ENCODE peak calls at places on chromosomes 4 and X, in seven cellular contexts. Q is right cardiac atrium; K is right lobe of liver; D is right atrium auricular region; Y is colonic mucosa; U is H1; Z is CD4-positive, alpha-beta memory T cell. H is an unnamed sample.

GRCh38 chr4:172393220-172393619 is 580.0 kb downstream of the GALNTL6 start:
- DNase-seq in Z (no peak), K (no peak), Y (no peak), D (no peak), U (no peak), Q (no peak), H (no peak)

GRCh38 chrX:545488-545887 is 85.1 kb upstream of the SHOX start:
- DNase-seq in K (no peak), Z (no peak), Q (no peak), U (no peak), D (no peak), Y (no peak), H (no peak)

GRCh38 chr4:152045781-152046571 is 285.2 kb upstream of the GATB start:
- DNase-seq in Z (no peak), K (no peak), Q (peak; percentile 72), D (no peak), Y (peak; percentile 68), U (peak; percentile 79), H (peak; percentile 22)

GRCh38 chr4:76943129-76943620 is 6.4 kb upstream of the SEPTIN11 start:
- DNase-seq in U (no peak), Q (no peak), Y (no peak), Z (no peak), K (no peak), D (no peak), H (no peak)

GRCh38 chrX:23511783-23512182 is 155.5 kb upstream of the PRDX4 start:
- DNase-seq in D (no peak), K (no peak), Y (no peak), Z (no peak), U (no peak), Q (no peak), H (no peak)

GRCh38 chr4:47373729-47374128 is 89.8 kb downstream of the COMMD8 start:
- DNase-seq in K (no peak), U (no peak), D (no peak), Z (no peak), Y (no peak), Q (no peak), H (no peak)

GRCh38 chr4:53916431-53916889 is 147.9 kb downstream of the CHIC2 start:
- DNase-seq in Z (no peak), U (no peak), Q (no peak), Y (no peak), D (no peak), K (no peak), H (no peak)

GRCh38 chrX:71095971-71096701 is 485 bp downstream of the FOXO4 start:
- DNase-seq in Y (peak; percentile 69), Z (no peak), U (no peak), D (peak; percentile 62), K (no peak), Q (no peak), H (peak; percentile 48)

GRCh38 chrX:134868766-134869495 is 121.9 kb upstream of the SMIM10 start:
- DNase-seq in Z (no peak), U (no peak), D (no peak), Q (no peak), Y (no peak), K (no peak), H (no peak)

GRCh38 chr4:127055349-127055748 is 577.4 kb upstream of the INTU start:
- DNase-seq in U (no peak), D (no peak), Z (no peak), K (no peak), Q (no peak), Y (no peak), H (no peak)

GRCh38 chr4:170087163-170087700 is 2.5 kb downstream of the AADAT start:
- DNase-seq in K (no peak), Z (no peak), Q (no peak), Y (no peak), U (no peak), D (no peak), H (no peak)

GRCh38 chrX:31540313-31540712 is 468.5 kb upstream of the FTHL17 start:
- DNase-seq in Q (no peak), U (no peak), Y (no peak), K (no peak), D (no peak), Z (no peak), H (no peak)

GRCh38 chr4:40038972-40039371 is 17.7 kb upstream of the N4BP2 start:
- DNase-seq in K (no peak), Q (no peak), Y (no peak), U (no peak), D (no peak), Z (no peak), H (no peak)

GRCh38 chr4:94603170-94603747 is 151.5 kb downstream of the PDLIM5 start:
- DNase-seq in Q (peak; percentile 55), Y (no peak), Z (no peak), D (no peak), K (no peak), U (no peak), H (no peak)

GRCh38 chr4:130077275-130077674 is 981.3 kb downstream of the C4orf33 start:
- DNase-seq in Q (no peak), Z (no peak), Y (no peak), D (no peak), K (no peak), U (no peak), H (no peak)

GRCh38 chr4:113700602-113701150 is 60.9 kb downstream of the CAMK2D start:
- DNase-seq in U (no peak), Y (no peak), Q (no peak), D (no peak), Z (no peak), K (no peak), H (no peak)

GRCh38 chrX:40175416-40176255 is 77.9 kb upstream of the BCOR start:
- DNase-seq in Y (peak; percentile 79), K (peak; percentile 78), Z (peak; percentile 82), U (no peak), Q (peak; percentile 92), D (peak; percentile 78), H (peak; percentile 76)

GRCh38 chrX:40326186-40326965 is 228.6 kb upstream of the BCOR start:
- DNase-seq in Z (no peak), U (no peak), K (no peak), Y (no peak), Q (no peak), D (no peak), H (no peak)

GRCh38 chr4:2256156-2256731 is 5.7 kb downstream of the MXD4 start:
- DNase-seq in Z (no peak), K (peak; percentile 47), U (no peak), Y (peak; percentile 18), Q (peak; percentile 86), D (peak; percentile 66), H (peak; percentile 64)

GRCh38 chr4:26803462-26803861 is 57.2 kb upstream of the STIM2 start:
- DNase-seq in D (no peak), U (no peak), Q (no peak), Z (no peak), K (no peak), Y (no peak), H (no peak)

GRCh38 chr4:125664091-125664767 is 349.5 kb downstream of the FAT4 start:
- DNase-seq in D (no peak), K (no peak), Q (no peak), Z (no peak), Y (no peak), U (no peak), H (no peak)

GRCh38 chr4:7905461-7905915 is 34.2 kb downstream of the AFAP1 start:
- DNase-seq in K (no peak), Z (no peak), Y (no peak), D (no peak), U (no peak), Q (no peak), H (no peak)
- H3K4me1 ChIP-seq in K (no peaks in the 10 kb centered on the region), Z (peaks cover 21% of the 10 kb centered on the region), Y (peaks cover 3% of the 10 kb centered on the region), D (peaks cover 76% of the 10 kb centered on the region), U (peaks cover 20% of the 10 kb centered on the region), Q (peaks cover 23% of the 10 kb centered on the region), H (peaks cover 17% of the 10 kb centered on the region)

DNA sequence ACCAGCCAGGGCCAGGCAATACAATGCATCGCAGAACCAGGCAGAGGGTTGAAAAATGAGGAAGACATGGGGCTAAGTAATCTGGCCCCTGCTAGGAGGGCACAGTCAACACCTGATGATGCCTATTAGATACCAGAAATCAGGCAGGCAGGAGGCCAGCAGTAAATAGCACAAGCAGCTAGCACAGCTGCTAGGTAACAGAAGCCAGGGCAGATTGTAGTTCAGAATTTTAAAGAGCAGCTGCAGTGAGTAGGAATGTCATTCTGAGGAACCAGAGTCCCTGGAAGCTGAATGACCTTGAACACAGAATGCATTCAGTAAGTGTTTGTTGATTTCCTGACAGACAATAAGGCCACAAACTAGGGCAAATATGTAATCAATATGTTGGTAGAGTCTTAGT is 38.8 kb upstream of the TRPC5OS start:
- DNase-seq in Y (no peak), D (no peak), Z (no peak), U (no peak), K (no peak), Q (no peak), H (no peak)
- H3K4me1 ChIP-seq in Y (no peaks in the 10 kb centered on the region), D (no peaks in the 10 kb centered on the region), Z (no peaks in the 10 kb centered on the region), U (no peaks in the 10 kb centered on the region), K (no peaks in the 10 kb centered on the region), Q (no peaks in the 10 kb centered on the region), H (no peaks in the 10 kb centered on the region)

GRCh38 chrX:153632612-153632980 is 14.4 kb upstream of the DUSP9 start:
- DNase-seq in Z (no peak), U (no peak), Q (no peak), K (no peak), D (no peak), Y (no peak), H (no peak)
- H3K4me1 ChIP-seq in Z (no peaks in the 10 kb centered on the region), U (no peaks in the 10 kb centered on the region), Q (peaks cover 3% of the 10 kb centered on the region), K (peaks cover 6% of the 10 kb centered on the region), D (no peaks in the 10 kb centered on the region), Y (no peaks in the 10 kb centered on the region), H (peaks cover 5% of the 10 kb centered on the region)

GRCh38 chr4:8201341-8201781 is 2.3 kb downstream of the SH3TC1 start:
- DNase-seq in Y (no peak), D (no peak), K (no peak), U (no peak), Q (peak; percentile 79), Z (no peak), H (no peak)

GRCh38 chr4:8198906-8199593 is at the start of gene SH3TC1:
- DNase-seq in Q (peak; percentile 95), Y (peak; percentile 94), U (no peak), D (peak; percentile 91), Z (peak; percentile 45), K (peak; percentile 98), H (peak; percentile 83)

GRCh38 chr4:8202108-8202507 is 3.0 kb downstream of the SH3TC1 start:
- DNase-seq in Z (no peak), Q (peak; percentile 60), D (no peak), Y (no peak), U (no peak), K (no peak), H (no peak)

GRCh38 chr4:8199594-8200301 is 658 bp downstream of the SH3TC1 start:
- DNase-seq in D (no peak), Q (peak; percentile 70), Z (no peak), K (peak; percentile 87), Y (no peak), U (no peak), H (peak; percentile 54)

DNA sequence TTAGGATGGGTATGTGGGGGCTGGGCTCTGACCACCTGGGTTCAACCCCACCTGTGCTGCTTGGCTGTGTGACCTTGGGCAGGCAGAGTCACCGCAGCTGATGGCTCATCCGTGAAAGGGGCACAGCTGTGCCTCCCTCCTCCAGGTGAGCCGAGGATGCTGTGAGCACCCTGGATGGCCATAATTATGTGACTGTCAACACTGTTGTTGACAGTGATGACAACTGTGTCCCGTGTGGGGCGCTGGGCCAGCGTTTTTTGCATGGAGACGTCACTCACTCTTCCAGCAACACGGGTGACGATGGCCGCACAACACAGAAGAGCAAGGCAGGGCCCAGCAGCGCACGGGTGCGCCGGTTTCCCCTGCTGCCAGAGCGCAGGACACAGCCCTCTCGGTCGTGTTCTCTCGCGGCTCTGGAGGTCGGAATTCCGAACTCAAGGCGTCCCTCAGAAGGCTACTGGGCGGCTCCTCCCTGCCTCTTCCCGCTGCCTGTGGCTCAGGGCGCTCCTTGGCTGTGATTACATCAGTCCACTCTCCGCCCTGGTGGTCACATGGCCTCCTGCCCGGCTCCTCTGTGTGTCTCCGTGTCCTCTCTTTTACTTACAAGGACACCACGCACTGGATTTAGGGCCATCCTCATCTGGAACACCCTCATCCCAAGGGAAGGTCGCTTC is 1.3 kb downstream of the SH3TC1 start:
- DNase-seq in U (no peak), Y (no peak), D (peak; percentile 84), Z (peak; percentile 39), K (peak; percentile 64), Q (peak; percentile 90), H (no peak)
- H3K4me1 ChIP-seq in U (no peaks in the 10 kb centered on the region), Y (peaks cover 8% of the 10 kb centered on the region), D (peaks cover 52% of the 10 kb centered on the region), Z (peaks cover 54% of the 10 kb centered on the region), K (peaks cover 37% of the 10 kb centered on the region), Q (no peaks in the 10 kb centered on the region), H (peaks cover 12% of the 10 kb centered on the region)